ENCODE peak calls at places on chromosomes 2 and 18, in seven cellular contexts. Z is brain microvascular endothelial cell; M is HL-60; X is A549; P is heart left ventricle; N is uterus; U is CD4-positive, alpha-beta memory T cell. H is an unnamed sample.

GRCh38 chr2:64792310-64792709 is 138.6 kb upstream of the SERTAD2 start:
- DNase-seq in N (no peak), U (no peak), X (peak), M (no peak), P (no peak), Z (no peak), H (no peak)

GRCh38 chr2:179251865-179252264 is 12.8 kb downstream of the SESTD1 start:
- DNase-seq in X (no peak), N (no peak), M (no peak), U (no peak), Z (no peak), P (no peak), H (no peak)

GRCh38 chr2:219059725-219060682 is 717 bp downstream of the IHH start:
- DNase-seq in U (no peak), M (no peak), P (no peak), X (peak), Z (no peak), N (no peak), H (no peak)

GRCh38 chr2:72024451-72025175 is 123.0 kb downstream of the CYP26B1 start:
- DNase-seq in P (no peak), X (no peak), Z (no peak), M (no peak), U (no peak), N (no peak), H (no peak)

GRCh38 chr18:21443776-21444464 is 156.6 kb downstream of the ESCO1 start:
- DNase-seq in M (no peak), Z (no peak), X (no peak), N (no peak), P (no peak), U (no peak), H (no peak)

GRCh38 chr18:24273596-24273995 is 124.0 kb downstream of the OSBPL1A start:
- DNase-seq in P (no peak), U (no peak), Z (no peak), N (no peak), M (no peak), X (peak), H (peak)

GRCh38 chr18:26960901-26961300 is 95.4 kb upstream of the AQP4 start:
- DNase-seq in X (no peak), P (no peak), U (no peak), Z (no peak), M (no peak), N (no peak), H (peak)

GRCh38 chr2:216696751-216697560 is 1.6 kb upstream of the IGFBP5 start:
- DNase-seq in U (no peak), X (peak), M (no peak), N (no peak), Z (peak), P (no peak), H (no peak)

GRCh38 chr2:218980800-218981389 is 4.1 kb downstream of the FEV start:
- DNase-seq in Z (no peak), P (no peak), X (no peak), N (no peak), M (no peak), U (no peak), H (no peak)

GRCh38 chr2:176852667-176853066 is 359.9 kb upstream of the HNRNPA3 start:
- DNase-seq in U (peak), N (no peak), M (no peak), Z (no peak), X (no peak), P (no peak), H (no peak)

GRCh38 chr2:48569433-48569832 is 39.5 kb downstream of the STON1 start:
- DNase-seq in Z (no peak), U (no peak), M (no peak), X (no peak), P (no peak), N (no peak), H (no peak)

GRCh38 chr2:239710953-239711861 is 310.4 kb upstream of the HDAC4 start:
- DNase-seq in P (no peak), N (no peak), U (no peak), Z (no peak), M (no peak), X (no peak), H (no peak)

GRCh38 chr2:85765081-85765731 is 11.4 kb downstream of the ATOH8 start:
- DNase-seq in P (peak), N (no peak), Z (no peak), X (no peak), M (no peak), U (no peak), H (no peak)

GRCh38 chr2:16124881-16125613 is 184.7 kb downstream of the MYCN start:
- DNase-seq in P (no peak), X (no peak), M (no peak), N (no peak), U (no peak), Z (no peak), H (no peak)

GRCh38 chr2:233838726-233839446 is 15.4 kb downstream of the HJURP start:
- DNase-seq in U (no peak), X (no peak), N (no peak), M (no peak), Z (no peak), P (no peak), H (no peak)

GRCh38 chr2:20080415-20080814 is 29.0 kb upstream of the LAPTM4A start:
- DNase-seq in Z (no peak), M (no peak), U (no peak), P (no peak), N (no peak), X (no peak), H (no peak)

GRCh38 chr2:160491922-160492371 is 1.7 kb downstream of the RBMS1 start:
- DNase-seq in P (no peak), Z (peak), X (peak), N (peak), M (no peak), U (no peak), H (no peak)

GRCh38 chr2:144693179-144693578 is 173.3 kb upstream of the ZEB2 start:
- DNase-seq in P (no peak), Z (no peak), X (no peak), N (no peak), U (no peak), M (no peak), H (no peak)

GRCh38 chr2:180359522-180360282 is 352.6 kb upstream of the CWC22 start:
- DNase-seq in M (peak), N (no peak), Z (no peak), X (no peak), U (no peak), P (no peak), H (peak)

GRCh38 chr18:39489426-39489825 is 1923.8 kb upstream of the CELF4 start:
- DNase-seq in U (no peak), N (no peak), P (no peak), M (no peak), Z (no peak), X (no peak), H (no peak)

GRCh38 chr18:36354989-36355388 is 57.5 kb downstream of the FHOD3 start:
- DNase-seq in Z (peak), P (no peak), M (no peak), N (no peak), X (no peak), U (no peak), H (no peak)
- H3K27ac ChIP-seq in Z (peak), P (no peak), M (no peak), N (no peak), X (no peak), U (no peak), H (peak)

GRCh38 chr2:212494413-212495020 is 44.1 kb downstream of the ERBB4 start:
- DNase-seq in M (no peak), Z (no peak), X (no peak), N (no peak), P (no peak), U (no peak), H (no peak)

GRCh38 chr2:212489719-212490346 is 48.8 kb downstream of the ERBB4 start:
- DNase-seq in P (no peak), N (no peak), M (no peak), Z (no peak), X (no peak), U (no peak), H (no peak)

GRCh38 chr2:212495076-212495475 is 43.5 kb downstream of the ERBB4 start:
- DNase-seq in U (no peak), X (no peak), M (no peak), N (no peak), P (no peak), Z (no peak), H (no peak)
- H3K27ac ChIP-seq in U (no peak), X (no peak), M (no peak), N (no peak), P (no peak), Z (no peak), H (peak)

GRCh38 chr2:102159295-102159694 is 16.7 kb downstream of the IL1R1 start:
- DNase-seq in Z (no peak), N (no peak), P (no peak), U (no peak), M (no peak), X (no peak), H (no peak)
- H3K27ac ChIP-seq in Z (no peak), N (no peak), P (no peak), U (no peak), M (no peak), X (peak), H (no peak)

GRCh38 chr18:2655954-2656236 is 369 bp downstream of the SMCHD1 start:
- DNase-seq in M (no peak), U (peak), N (no peak), P (no peak), X (peak), Z (peak), H (no peak)

GRCh38 chr18:2655153-2655953 is at the start of gene SMCHD1:
- DNase-seq in N (peak), P (peak), X (peak), M (peak), Z (peak), U (peak), H (peak)

GRCh38 chr18:2657043-2657512 is 1.6 kb downstream of the SMCHD1 start:
- DNase-seq in X (no peak), Z (no peak), P (no peak), U (no peak), M (no peak), N (no peak), H (no peak)

GRCh38 chr18:2656237-2657042 is 914 bp downstream of the SMCHD1 start:
- DNase-seq in Z (no peak), M (peak), X (peak), N (peak), U (peak), P (peak), H (no peak)

DNA sequence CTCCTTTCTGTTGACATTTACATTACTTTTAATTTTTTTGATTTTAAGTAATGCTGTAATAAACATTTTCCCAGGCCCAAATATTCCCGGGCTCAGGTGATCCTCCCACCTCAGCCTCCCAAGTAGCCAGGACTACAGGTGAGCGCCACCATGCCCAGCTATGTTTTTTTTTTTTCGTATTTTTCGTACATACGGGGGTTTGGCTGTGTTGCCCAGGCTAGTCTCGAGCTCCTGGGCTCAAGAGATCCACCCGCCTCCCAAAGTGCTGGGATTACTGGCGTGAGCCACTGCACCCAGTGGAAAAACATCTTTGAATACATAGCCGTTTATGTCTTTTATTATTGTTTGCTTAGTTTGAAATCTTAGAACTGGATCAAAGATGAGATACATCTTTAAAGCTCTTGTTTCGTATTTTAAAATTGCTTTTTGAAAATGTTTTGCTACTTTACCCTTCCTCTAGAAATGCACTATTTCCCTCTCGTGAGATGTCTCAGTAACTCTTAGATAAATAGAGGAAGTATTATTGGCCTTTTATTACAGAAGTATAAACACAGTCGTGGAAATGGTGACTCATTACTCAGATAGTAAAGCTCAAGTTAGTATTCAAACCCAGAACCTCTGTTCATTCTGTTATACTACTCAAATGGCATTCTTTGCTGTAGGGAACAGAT is 2.4 kb downstream of the SMCHD1 start:
- DNase-seq in Z (no peak), X (peak), N (no peak), M (peak), P (no peak), U (no peak), H (no peak)
- H3K27ac ChIP-seq in Z (peak), X (peak), N (peak), M (peak), P (peak), U (peak), H (peak)

DNA sequence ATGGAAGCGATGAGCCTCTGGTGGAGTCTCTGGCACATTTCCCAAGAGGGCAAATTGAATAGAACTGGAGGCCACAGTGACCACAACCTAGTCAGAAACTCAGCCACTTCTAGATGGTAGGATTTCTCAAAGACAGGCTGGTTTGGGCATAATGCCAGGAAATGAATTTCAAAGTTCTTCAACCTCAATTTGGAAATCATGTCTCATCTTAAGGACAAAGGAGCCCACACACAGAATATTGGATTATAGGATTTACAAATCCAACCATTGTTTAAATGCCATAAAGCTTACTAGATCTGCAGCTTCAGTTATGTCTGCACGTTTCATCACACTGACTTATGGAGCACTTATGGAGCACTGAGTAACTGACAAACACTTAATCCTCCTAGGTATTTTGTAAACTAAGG is 132.1 kb downstream of the COL6A3 start:
- DNase-seq in U (no peak), X (no peak), P (no peak), Z (peak), N (no peak), M (no peak), H (no peak)
- H3K27ac ChIP-seq in U (no peak), X (peak), P (no peak), Z (peak), N (peak), M (no peak), H (peak)

DNA sequence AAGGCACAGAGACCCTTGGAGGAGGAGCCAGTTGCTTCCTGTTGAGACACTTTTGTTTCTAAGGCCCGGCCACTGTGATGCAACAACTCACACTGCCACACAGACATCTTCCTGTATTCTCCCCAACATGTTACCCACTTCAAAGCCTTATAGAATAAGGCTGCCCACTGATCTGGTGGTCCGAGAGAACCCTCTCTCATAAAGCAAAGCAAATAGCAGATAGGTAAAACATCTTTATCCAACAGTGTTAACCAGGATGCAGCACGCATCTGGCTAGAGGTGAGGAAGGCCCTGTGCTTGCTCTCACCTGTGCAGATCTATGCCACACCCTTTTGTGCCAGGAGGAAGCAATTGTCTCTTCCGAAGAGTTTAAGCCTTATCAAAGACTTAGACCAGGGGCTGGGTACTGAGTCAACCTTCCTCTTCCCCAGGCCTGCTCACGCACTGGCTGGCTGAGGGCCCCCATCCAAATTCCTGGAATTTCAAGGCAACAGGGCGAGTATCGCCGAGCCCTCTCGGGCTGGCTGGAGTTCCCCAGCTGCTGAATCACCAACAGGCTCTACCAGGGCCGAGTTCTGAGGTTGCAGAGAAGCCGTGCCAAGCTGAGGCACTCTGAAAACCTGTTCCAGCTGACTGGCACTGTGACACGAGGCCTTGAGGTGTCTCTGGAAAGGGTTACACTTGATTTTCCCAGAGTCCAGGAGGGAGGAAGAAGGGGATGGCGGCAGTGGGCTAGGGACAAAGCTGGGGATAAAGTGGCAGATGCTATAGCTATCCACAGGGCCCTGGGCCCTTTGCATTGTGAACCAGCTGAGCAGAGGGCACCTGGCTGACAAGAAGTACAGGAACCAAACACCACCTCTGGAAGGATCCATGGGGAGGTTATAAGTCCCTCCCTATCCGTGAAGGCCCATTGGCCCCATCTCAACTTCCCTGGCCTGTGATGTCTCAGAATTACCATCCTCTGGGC is 29.3 kb downstream of the TGFA start:
- DNase-seq in Z (peak), N (no peak), U (peak), X (peak), M (peak), P (no peak), H (peak)
- H3K27ac ChIP-seq in Z (no peak), N (no peak), U (peak), X (peak), M (peak), P (no peak), H (peak)

DNA sequence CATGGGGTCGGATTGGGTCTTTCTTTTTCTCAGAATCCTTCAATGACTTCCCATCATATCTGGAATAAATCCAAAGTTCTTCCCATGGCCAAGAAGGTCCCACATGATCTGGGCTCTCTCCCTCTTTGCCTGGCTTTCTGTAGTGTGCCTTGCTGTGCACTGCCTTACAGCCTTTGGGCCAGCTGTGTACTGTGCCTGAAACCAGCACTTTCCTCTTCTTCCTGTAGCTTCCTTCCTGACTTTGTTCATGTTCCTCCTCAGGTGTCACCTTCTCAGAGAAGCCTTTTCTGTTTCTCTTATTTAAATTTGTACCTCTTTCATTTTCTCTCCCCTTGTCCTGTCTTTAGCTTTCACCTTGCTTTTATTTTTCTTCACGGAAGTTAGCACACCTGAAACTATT is 4.3 kb upstream of the CDCA7 start:
- DNase-seq in P (no peak), N (no peak), X (no peak), M (no peak), Z (no peak), U (no peak), H (no peak)
- H3K27ac ChIP-seq in P (no peak), N (no peak), X (no peak), M (no peak), Z (no peak), U (no peak), H (no peak)

GRCh38 chr2:221674446-221674845 is 102.3 kb upstream of the EPHA4 start:
- DNase-seq in X (no peak), P (no peak), M (no peak), U (no peak), Z (no peak), N (no peak), H (no peak)

GRCh38 chr2:221677688-221678087 is 105.6 kb upstream of the EPHA4 start:
- DNase-seq in U (no peak), X (no peak), Z (no peak), N (no peak), P (no peak), M (no peak), H (no peak)

GRCh38 chr2:221676566-221677172 is 104.6 kb upstream of the EPHA4 start:
- DNase-seq in P (no peak), N (no peak), X (no peak), U (no peak), M (no peak), Z (no peak), H (peak)

GRCh38 chr2:221673248-221673647 is 101.1 kb upstream of the EPHA4 start:
- DNase-seq in Z (no peak), P (no peak), M (no peak), X (no peak), U (no peak), N (no peak), H (no peak)

GRCh38 chr2:221675509-221675908 is 103.4 kb upstream of the EPHA4 start:
- DNase-seq in X (no peak), Z (no peak), U (no peak), N (no peak), P (no peak), M (no peak), H (no peak)
- H3K27ac ChIP-seq in X (no peak), Z (no peak), U (no peak), N (no peak), P (no peak), M (no peak), H (no peak)